ENCODE peak calls at places on chromosome 20, in four cellular contexts. S is stomach, M is esophagus muscularis mucosa, L is A549. A is an unnamed sample.

GRCh38 chr20:58868795-58869194 is 16.3 kb downstream of the GNAS start:
- DNase-seq in S (no peak), M (no peak), L (no peak), A (no peak)

GRCh38 chr20:3796477-3797225 is 541 bp downstream of the CDC25B start:
- DNase-seq in L (no peak), S (no peak), M (no peak), A (no peak)

GRCh38 chr20:52761867-52762266 is 210.3 kb upstream of the TSHZ2 start:
- DNase-seq in S (no peak), L (no peak), M (no peak), A (no peak)

GRCh38 chr20:63253065-63253437 is 1.2 kb downstream of the NKAIN4 start:
- DNase-seq in S (no peak), M (no peak), L (no peak), A (no peak)

GRCh38 chr20:50883856-50884255 is 47.4 kb downstream of the ADNP start:
- DNase-seq in L (no peak), S (no peak), M (no peak), A (no peak)

GRCh38 chr20:59087829-59088433 is 45.3 kb upstream of the PRELID3B start:
- DNase-seq in S (peak), M (no peak), L (peak), A (peak)

GRCh38 chr20:4956200-4956810 is 45.0 kb downstream of the SLC23A2 start:
- DNase-seq in M (no peak), L (peak), S (no peak), A (no peak)

GRCh38 chr20:878511-879307 is 37.4 kb downstream of the ANGPT4 start:
- DNase-seq in S (no peak), M (no peak), L (no peak), A (no peak)

GRCh38 chr20:23147964-23148720 is 62.0 kb upstream of the CD93 start:
- DNase-seq in L (peak), M (no peak), S (peak), A (peak)

GRCh38 chr20:19934792-19935491 is 82.2 kb upstream of the NAA20 start:
- DNase-seq in L (peak), S (peak), M (no peak), A (peak)
- TF ChIP-seq EP300 in L (no peak), S (no peak), M (no peak), A (no peak)

GRCh38 chr20:54115172-54115854 is 44.9 kb upstream of the BCAS1 start:
- DNase-seq in S (no peak), M (no peak), L (peak), A (peak)
- H3K27ac ChIP-seq in S (peak), M (no peak), L (peak), A (no peak)

GRCh38 chr20:57395111-57395959 is 4.1 kb downstream of the RBM38 start:
- DNase-seq in S (peak), L (no peak), M (no peak), A (peak)
- TF ChIP-seq POLR2A in S (no peak), L (no peak), M (no peak), A (no peak)

GRCh38 chr20:36180323-36180722 is 25.8 kb downstream of the EPB41L1 start:
- DNase-seq in M (no peak), L (no peak), S (no peak), A (no peak)

GRCh38 chr20:36181934-36182603 is 27.5 kb downstream of the EPB41L1 start:
- DNase-seq in L (no peak), M (no peak), S (no peak), A (no peak)

GRCh38 chr20:36184816-36185776 is 30.6 kb downstream of the EPB41L1 start:
- DNase-seq in L (no peak), M (no peak), S (no peak), A (no peak)

GRCh38 chr20:36182604-36183154 is 28.1 kb downstream of the EPB41L1 start:
- DNase-seq in S (no peak), M (no peak), L (no peak), A (no peak)

DNA sequence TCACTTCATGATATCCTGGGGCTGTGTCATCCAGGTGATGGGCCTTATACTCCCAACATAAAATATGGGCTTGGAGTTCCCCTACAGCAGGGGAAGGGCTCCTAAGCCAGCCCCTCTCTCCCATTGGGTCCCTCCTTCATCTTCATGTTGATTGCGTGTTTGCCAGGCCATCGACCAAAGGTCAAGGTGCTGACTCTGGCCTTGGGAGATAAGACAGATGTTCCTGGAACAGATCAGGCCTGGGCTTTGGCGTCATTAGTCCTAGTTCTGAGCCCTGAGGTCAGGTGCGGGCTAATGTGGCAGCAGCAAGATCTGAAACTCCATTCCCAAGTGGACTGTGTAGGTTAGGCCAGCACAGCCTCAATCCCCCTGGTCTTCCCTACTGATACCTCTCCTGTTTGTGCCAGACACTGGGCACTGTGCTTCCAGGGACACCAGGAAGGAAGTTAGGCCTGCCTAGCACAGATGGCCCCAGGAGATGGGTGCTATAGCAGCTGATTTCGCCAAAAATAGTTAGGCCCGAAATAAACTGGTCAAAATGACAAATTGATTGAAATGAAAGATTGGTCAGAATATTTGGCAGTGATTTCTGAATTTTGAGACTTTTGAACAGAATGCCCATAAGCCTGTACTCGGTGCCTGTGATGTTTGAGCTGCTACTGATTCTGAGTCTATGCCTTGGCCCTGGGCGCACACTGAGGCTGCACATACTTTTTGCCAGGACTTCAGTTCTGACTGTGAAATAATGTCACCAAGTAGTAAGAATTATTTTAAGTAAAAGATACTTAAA is 28.8 kb downstream of the EPB41L1 start:
- DNase-seq in M (no peak), S (no peak), L (no peak), A (no peak)
- TF ChIP-seq EP300 in M (no peak), S (no peak), L (no peak), A (no peak)

GRCh38 chr20:62236997-62237771 is 1.1 kb upstream of the OSBPL2 start:
- DNase-seq in L (no peak), S (no peak), M (no peak), A (no peak)

GRCh38 chr20:62235777-62236157 is 2.6 kb upstream of the OSBPL2 start:
- DNase-seq in L (no peak), S (no peak), M (no peak), A (no peak)

GRCh38 chr20:62235001-62235776 is 3.1 kb upstream of the OSBPL2 start:
- DNase-seq in S (peak), M (no peak), L (no peak), A (no peak)

GRCh38 chr20:62236674-62236996 is 1.7 kb upstream of the OSBPL2 start:
- DNase-seq in L (no peak), S (no peak), M (no peak), A (no peak)

DNA sequence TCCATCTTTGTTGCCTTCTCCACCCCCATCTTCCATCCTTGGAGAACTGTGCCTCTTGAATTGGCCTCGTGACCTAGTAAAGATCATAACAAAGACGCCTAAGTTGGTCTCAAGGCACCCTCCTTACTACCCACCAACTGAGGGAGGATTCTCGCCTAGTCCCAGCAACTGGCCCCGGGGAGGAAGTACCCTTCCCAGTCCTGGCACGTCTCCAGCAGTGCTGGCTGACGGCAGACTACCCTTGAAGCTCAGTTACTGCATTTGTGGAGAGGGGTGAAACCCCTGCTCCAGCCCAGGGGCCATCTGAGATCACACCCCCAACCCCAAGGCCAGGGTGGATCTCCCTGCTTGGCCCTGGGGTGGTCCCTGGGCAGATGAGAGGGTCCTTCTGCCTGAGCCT is 2.1 kb upstream of the OSBPL2 start:
- DNase-seq in S (no peak), L (no peak), M (no peak), A (no peak)
- H3K27ac ChIP-seq in S (no peak), L (no peak), M (no peak), A (no peak)

GRCh38 chr20:57351042-57351783 is at the start of gene RAE1:
- DNase-seq in S (peak), L (peak), M (peak), A (peak)
- TF ChIP-seq POLR2A in S (no peak), L (peak), M (peak), A (peak)